ENCODE peak calls at places on chromosomes 11 and 22, in ten cellular contexts. P is neural progenitor cell, R is DND-41, C is GM23248, N is fibroblast of lung, Q is hepatocyte, L is mammary epithelial cell, Y is MM.1S, U is HCT116, D is PC-3. F is an unnamed sample.

GRCh38 chr11:105130189-105130813 is 9.3 kb downstream of the CARD18 start:
- DNase-seq in R (no peak), N (no peak), P (no peak), Q (no peak), C (no peak), L (peak), U (no peak), D (peak), Y (no peak), F (no peak)

GRCh38 chr11:78255919-78256318 is 67.2 kb downstream of the USP35 start:
- DNase-seq in D (no peak), U (no peak), Y (no peak), Q (no peak), P (no peak), N (no peak), C (no peak), R (no peak), L (no peak), F (no peak)

GRCh38 chr11:124941703-124942102 is 5.9 kb upstream of the HEPACAM start:
- DNase-seq in Y (no peak), C (no peak), L (no peak), D (no peak), U (no peak), R (no peak), Q (no peak), N (no peak), P (no peak), F (no peak)

GRCh38 chr11:65478411-65479183 is 20.2 kb upstream of the MALAT1 start:
- DNase-seq in N (peak), L (no peak), C (peak), D (no peak), P (peak), R (no peak), Q (peak), Y (no peak), U (no peak), F (no peak)

GRCh38 chr11:9802291-9802861 is 138.5 kb downstream of the SWAP70 start:
- DNase-seq in Q (peak), C (peak), R (no peak), Y (no peak), P (no peak), U (no peak), D (no peak), L (peak), N (peak), F (peak)

GRCh38 chr11:112834277-112834755 is 126.9 kb upstream of the NCAM1 start:
- DNase-seq in Q (peak), L (no peak), C (no peak), D (no peak), N (peak), Y (no peak), U (no peak), P (no peak), R (no peak), F (no peak)

GRCh38 chr11:102637731-102638130 is 12.6 kb upstream of the MMP20 start:
- DNase-seq in P (no peak), N (no peak), U (no peak), C (no peak), D (no peak), R (no peak), Y (no peak), L (no peak), Q (peak), F (no peak)

GRCh38 chr11:133964946-133965632 is 8.3 kb upstream of the IGSF9B start:
- DNase-seq in C (peak), N (peak), D (peak), U (no peak), L (peak), Q (peak), P (no peak), R (no peak), Y (no peak), F (no peak)

GRCh38 chr11:59154585-59154984 is 11.9 kb downstream of the FAM111A start:
- DNase-seq in P (no peak), R (no peak), N (no peak), L (no peak), C (no peak), U (no peak), Q (peak), D (peak), Y (no peak), F (no peak)

GRCh38 chr11:73059915-73060314 is 82.2 kb downstream of the FCHSD2 start:
- DNase-seq in R (no peak), N (no peak), C (no peak), Y (no peak), L (peak), Q (no peak), D (no peak), U (no peak), P (no peak), F (no peak)

GRCh38 chr11:129703846-129704245 is 111.8 kb upstream of the TMEM45B start:
- DNase-seq in R (no peak), N (no peak), C (peak), U (no peak), Q (peak), L (peak), Y (no peak), P (no peak), D (peak), F (no peak)

GRCh38 chr11:64638017-64638664 is 47.1 kb downstream of the SLC22A12 start:
- DNase-seq in N (no peak), U (no peak), D (no peak), L (no peak), Y (no peak), C (peak), P (peak), R (no peak), Q (peak), F (peak)

GRCh38 chr11:45150301-45150700 is 3.9 kb downstream of the PRDM11 start:
- DNase-seq in U (no peak), Q (no peak), N (no peak), R (no peak), C (no peak), Y (no peak), L (no peak), D (no peak), P (no peak), F (no peak)

GRCh38 chr22:21951931-21952465 is 650 bp downstream of the PPM1F start:
- DNase-seq in Q (peak), P (peak), C (peak), D (peak), Y (peak), U (no peak), R (no peak), L (peak), N (peak), F (peak)

GRCh38 chr11:119420631-119421030 is 2.3 kb downstream of the THY1 start:
- DNase-seq in R (no peak), Q (no peak), P (no peak), Y (no peak), N (no peak), D (no peak), L (no peak), U (no peak), C (no peak), F (no peak)

GRCh38 chr11:119419834-119420492 is 3.0 kb downstream of the THY1 start:
- DNase-seq in Y (no peak), P (no peak), Q (no peak), N (no peak), D (no peak), C (no peak), R (no peak), L (no peak), U (no peak), F (no peak)

GRCh38 chr11:119421941-119422504 is 949 bp downstream of the THY1 start:
- DNase-seq in R (no peak), N (peak), P (peak), Y (no peak), Q (peak), U (no peak), L (no peak), D (no peak), C (peak), F (peak)

GRCh38 chr11:119422505-119423416 is at the start of gene THY1:
- DNase-seq in D (no peak), P (peak), L (no peak), Y (no peak), N (peak), Q (peak), U (no peak), R (no peak), C (peak), F (peak)

DNA sequence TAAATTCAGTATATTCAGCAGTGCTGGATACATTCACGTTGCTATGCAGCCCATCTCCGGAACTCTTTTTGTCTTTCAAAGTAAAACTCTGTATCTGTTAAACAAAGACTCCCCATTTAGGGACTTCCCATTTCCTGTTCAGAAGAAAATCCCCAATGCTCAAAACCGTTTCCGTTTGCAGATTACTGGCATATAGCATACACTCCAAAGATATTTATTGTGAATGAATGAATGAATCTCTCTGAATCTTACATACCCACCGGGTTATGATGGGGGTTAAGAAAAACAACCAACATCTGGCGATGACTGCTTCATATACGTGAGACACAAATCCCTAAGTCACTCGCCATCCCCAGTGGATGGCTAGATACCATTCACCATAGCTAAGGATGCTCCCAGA is 1.6 kb downstream of the THY1 start:
- DNase-seq in D (no peak), Q (no peak), Y (no peak), R (no peak), N (peak), P (no peak), C (peak), L (no peak), U (no peak), F (peak)
- H3K4me2 ChIP-seq in D (no peak), Q (peak), Y (no peak), R (no peak), N (peak), P (peak), C (peak), L (peak), U (no peak), F (peak)

GRCh38 chr11:62048101-62048500 is 75.7 kb upstream of the INCENP start:
- DNase-seq in R (no peak), U (no peak), C (peak), N (peak), D (peak), Q (peak), L (peak), Y (no peak), P (no peak), F (no peak)

GRCh38 chr11:62055970-62056369 is 67.8 kb upstream of the INCENP start:
- DNase-seq in U (no peak), Y (no peak), C (no peak), Q (no peak), R (no peak), P (no peak), L (no peak), D (no peak), N (no peak), F (no peak)

GRCh38 chr11:62054081-62054480 is 69.7 kb upstream of the INCENP start:
- DNase-seq in U (no peak), R (no peak), D (no peak), P (no peak), Q (no peak), C (no peak), L (no peak), Y (no peak), N (no peak), F (no peak)

GRCh38 chr11:62054484-62055121 is 69.2 kb upstream of the INCENP start:
- DNase-seq in L (peak), Q (peak), N (no peak), P (no peak), R (no peak), Y (peak), C (peak), D (peak), U (peak), F (peak)

DNA sequence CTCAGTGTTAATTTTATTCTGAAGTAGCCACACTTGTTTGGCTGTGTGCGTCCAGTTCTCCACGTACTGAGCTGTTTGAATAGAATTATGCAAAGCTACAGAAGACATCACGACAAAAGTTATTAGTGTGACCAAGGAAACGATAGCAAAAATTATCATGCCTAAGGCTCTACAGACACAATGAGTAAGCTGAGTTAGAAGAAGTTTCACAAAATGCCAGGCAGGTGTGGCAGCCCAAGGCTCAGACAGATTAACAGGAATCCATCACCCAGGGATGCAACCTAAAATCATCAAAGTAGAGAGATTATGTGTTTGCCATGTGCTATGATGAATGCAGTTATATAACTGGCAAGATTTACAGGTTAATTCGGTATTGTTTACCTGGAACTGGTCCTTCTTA is 73.1 kb upstream of the INCENP start:
- DNase-seq in P (no peak), D (peak), Y (no peak), R (no peak), L (no peak), U (no peak), N (no peak), Q (no peak), C (no peak), F (no peak)
- TF ChIP-seq EZH2 in P (no peak), D (no peak), Y (no peak), R (no peak), L (no peak), U (no peak), N (no peak), Q (no peak), C (no peak), F (no peak)

GRCh38 chr11:76824980-76825725 is 35.6 kb upstream of the ACER3 start:
- DNase-seq in U (no peak), R (no peak), N (peak), Y (no peak), L (peak), Q (no peak), C (peak), P (no peak), D (peak), F (no peak)
- H3K4me3 ChIP-seq in U (no peak), R (no peak), N (no peak), Y (no peak), L (no peak), Q (no peak), C (no peak), P (no peak), D (no peak), F (no peak)

DNA sequence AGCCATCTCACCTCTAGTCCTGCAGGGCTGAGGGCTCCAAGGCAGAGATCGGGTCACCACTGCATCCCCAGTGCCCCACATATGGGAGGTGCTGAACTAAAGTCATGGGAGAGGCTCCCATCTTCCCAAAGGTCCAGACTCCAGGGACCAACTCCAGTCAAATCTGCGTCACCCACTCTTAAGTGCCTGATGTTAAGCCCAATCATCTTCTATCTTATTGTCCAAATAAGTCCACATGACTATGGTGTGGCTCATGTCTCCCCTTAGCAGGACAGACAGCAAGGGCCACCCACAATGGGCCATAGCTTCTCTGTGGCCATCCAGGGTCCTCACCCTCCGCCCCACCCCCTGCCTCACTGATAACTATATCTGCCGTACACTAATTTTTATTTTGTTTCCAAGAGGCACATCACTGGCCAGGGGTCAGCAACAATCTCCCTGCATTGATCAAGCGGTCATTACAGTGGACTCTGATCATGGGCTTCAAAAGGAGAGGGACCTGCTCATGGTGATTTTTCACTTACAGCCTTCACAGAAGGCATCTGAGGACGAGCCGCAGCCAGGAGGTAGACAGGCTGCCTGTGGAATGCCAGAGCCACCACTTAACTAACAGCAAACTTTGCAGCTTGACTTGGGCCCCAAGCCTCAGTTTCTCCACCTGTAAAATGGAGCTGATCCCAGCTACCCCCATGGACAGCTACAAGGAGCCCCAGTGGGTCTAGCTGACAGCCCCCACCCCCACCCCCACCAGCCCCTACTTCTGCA is 23.3 kb downstream of the MYH9 start:
- DNase-seq in Y (no peak), C (peak), Q (no peak), D (no peak), N (no peak), R (no peak), U (no peak), P (no peak), L (no peak), F (no peak)
- H3K4me2 ChIP-seq in Y (no peak), C (peak), Q (peak), D (peak), N (peak), R (no peak), U (peak), P (no peak), L (peak), F (peak)

DNA sequence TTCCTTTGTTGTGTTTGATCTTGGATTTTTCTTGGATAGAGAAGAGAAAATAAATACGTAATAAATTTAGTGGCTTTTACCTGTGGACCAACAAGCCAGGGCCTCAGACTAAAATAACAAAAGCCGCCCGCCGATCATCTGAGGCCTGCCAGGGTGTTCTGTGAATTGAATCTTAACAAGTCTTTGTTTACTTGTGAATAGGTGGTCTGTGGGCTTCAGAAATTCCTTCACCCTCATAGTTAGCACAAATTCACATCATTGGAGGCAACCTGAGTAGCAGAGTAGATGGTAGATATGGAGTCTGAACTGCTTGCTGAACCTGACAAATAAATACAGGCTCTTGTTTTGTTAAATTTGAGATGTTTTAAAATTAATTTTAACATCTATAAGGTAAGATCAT is 176.3 kb upstream of the MTNR1B start:
- DNase-seq in C (no peak), Q (no peak), L (no peak), P (peak), U (no peak), N (no peak), D (no peak), Y (no peak), R (no peak), F (peak)
- TF ChIP-seq EZH2 in C (no peak), Q (no peak), L (no peak), P (no peak), U (no peak), N (no peak), D (no peak), Y (no peak), R (no peak), F (no peak)